ENCODE peak calls at places on chromosome 21, in four cellular contexts. One of them, this sample, is unnamed.

GRCh38 chr21:30718239-30718909 is at the start of gene KRTAP21-3:
- DNase-seq in K562: no peak
- DNase-seq in H1: no peak
- DNase-seq in HCT116: peak
- DNase-seq in this sample: no peak

GRCh38 chr21:16678479-16678878 is 834.4 kb upstream of the CXADR start:
- DNase-seq in K562: no peak
- DNase-seq in HCT116: no peak
- DNase-seq in H1: no peak
- DNase-seq in this sample: no peak

GRCh38 chr21:39182016-39182415 is 1.2 kb downstream of the PSMG1 start:
- DNase-seq in HCT116: no peak
- DNase-seq in H1: no peak
- DNase-seq in K562: no peak
- DNase-seq in this sample: no peak

GRCh38 chr21:39533545-39534226 is 79.1 kb upstream of the B3GALT5 start:
- DNase-seq in K562: no peak
- DNase-seq in H1: no peak
- DNase-seq in HCT116: no peak
- DNase-seq in this sample: no peak

GRCh38 chr21:44327603-44327974 is 11.6 kb downstream of the CFAP410 start:
- DNase-seq in K562: no peak
- DNase-seq in HCT116: no peak
- DNase-seq in H1: no peak
- DNase-seq in this sample: no peak

GRCh38 chr21:25638634-25639166 is 358 bp upstream of the JAM2 start:
- DNase-seq in HCT116: no peak
- DNase-seq in H1: no peak
- DNase-seq in K562: no peak
- DNase-seq in this sample: no peak

GRCh38 chr21:44710294-44710665 is 1.1 kb downstream of the TSPEAR start:
- DNase-seq in HCT116: no peak
- DNase-seq in K562: no peak
- DNase-seq in H1: no peak
- DNase-seq in this sample: peak

GRCh38 chr21:45012661-45013270 is 61.6 kb upstream of the ADARB1 start:
- DNase-seq in K562: no peak
- DNase-seq in H1: peak
- DNase-seq in HCT116: peak
- DNase-seq in this sample: no peak

GRCh38 chr21:43734131-43734634 is 15.3 kb downstream of the PDXK start:
- DNase-seq in HCT116: no peak
- DNase-seq in H1: no peak
- DNase-seq in K562: no peak
- DNase-seq in this sample: no peak

GRCh38 chr21:15617968-15618367 is 111.8 kb upstream of the USP25 start:
- DNase-seq in HCT116: no peak
- DNase-seq in K562: no peak
- DNase-seq in H1: no peak
- DNase-seq in this sample: peak

GRCh38 chr21:27795418-27795817 is 828.5 kb upstream of the ADAMTS5 start:
- DNase-seq in HCT116: no peak
- DNase-seq in H1: no peak
- DNase-seq in K562: no peak
- DNase-seq in this sample: no peak

GRCh38 chr21:36980280-36981048 is 14.0 kb upstream of the HLCS start:
- DNase-seq in H1: no peak
- DNase-seq in K562: no peak
- DNase-seq in HCT116: no peak
- DNase-seq in this sample: peak

GRCh38 chr21:44618504-44618903 is 6.6 kb downstream of the KRTAP10-8 start:
- DNase-seq in H1: no peak
- DNase-seq in HCT116: peak
- DNase-seq in K562: no peak
- DNase-seq in this sample: no peak

GRCh38 chr21:23804866-23805265 is 1802.4 kb downstream of the MRPL39 start:
- DNase-seq in K562: no peak
- DNase-seq in HCT116: no peak
- DNase-seq in H1: no peak
- DNase-seq in this sample: no peak

GRCh38 chr21:39029086-39029772 is 154.0 kb downstream of the PSMG1 start:
- DNase-seq in HCT116: no peak
- DNase-seq in K562: no peak
- DNase-seq in H1: no peak
- DNase-seq in this sample: peak

GRCh38 chr21:16070207-16070651 is 340.4 kb downstream of the USP25 start:
- DNase-seq in H1: no peak
- DNase-seq in K562: no peak
- DNase-seq in HCT116: no peak
- DNase-seq in this sample: peak

GRCh38 chr21:44496196-44496899 is 41.0 kb downstream of the LRRC3 start:
- DNase-seq in K562: no peak
- DNase-seq in H1: no peak
- DNase-seq in HCT116: no peak
- DNase-seq in this sample: no peak

GRCh38 chr21:42640486-42640885 is 12.9 kb upstream of the PDE9A start:
- DNase-seq in HCT116: no peak
- DNase-seq in H1: no peak
- DNase-seq in K562: no peak
- DNase-seq in this sample: no peak

GRCh38 chr21:26116456-26117011 is 54.0 kb downstream of the APP start:
- DNase-seq in K562: no peak
- DNase-seq in HCT116: no peak
- DNase-seq in H1: no peak
- DNase-seq in this sample: peak

GRCh38 chr21:42523211-42523610 is 9.6 kb downstream of the SLC37A1 start:
- DNase-seq in HCT116: no peak
- DNase-seq in K562: no peak
- DNase-seq in H1: no peak
- DNase-seq in this sample: no peak

GRCh38 chr21:14600569-14601308 is 54.6 kb upstream of the SAMSN1 start:
- DNase-seq in H1: no peak
- DNase-seq in HCT116: no peak
- DNase-seq in K562: no peak
- DNase-seq in this sample: no peak
- TF ChIP-seq JUND in H1: no peak
- TF ChIP-seq JUND in HCT116: no peak
- TF ChIP-seq JUND in K562: peak
- TF ChIP-seq JUND in this sample: no peak

GRCh38 chr21:32371913-32372314 is 20.9 kb downstream of the URB1 start:
- DNase-seq in HCT116: no peak
- DNase-seq in K562: no peak
- DNase-seq in H1: no peak
- DNase-seq in this sample: no peak
- TF ChIP-seq JUND in HCT116: no peak
- TF ChIP-seq JUND in K562: no peak
- TF ChIP-seq JUND in H1: no peak
- TF ChIP-seq JUND in this sample: no peak

GRCh38 chr21:46118305-46118870 is 20.5 kb downstream of the COL6A2 start:
- DNase-seq in HCT116: no peak
- DNase-seq in H1: no peak
- DNase-seq in K562: no peak
- DNase-seq in this sample: peak

GRCh38 chr21:46116189-46116845 is 18.4 kb downstream of the COL6A2 start:
- DNase-seq in H1: no peak
- DNase-seq in K562: no peak
- DNase-seq in HCT116: no peak
- DNase-seq in this sample: peak

GRCh38 chr21:46116846-46117585 is 19.1 kb downstream of the COL6A2 start:
- DNase-seq in HCT116: no peak
- DNase-seq in H1: no peak
- DNase-seq in K562: no peak
- DNase-seq in this sample: peak

GRCh38 chr21:46118871-46119564 is 21.1 kb downstream of the COL6A2 start:
- DNase-seq in H1: no peak
- DNase-seq in K562: no peak
- DNase-seq in HCT116: no peak
- DNase-seq in this sample: peak

GRCh38 chr21:46117586-46118304 is 19.8 kb downstream of the COL6A2 start:
- DNase-seq in HCT116: no peak
- DNase-seq in K562: no peak
- DNase-seq in H1: no peak
- DNase-seq in this sample: peak
- TF ChIP-seq JUND in HCT116: no peak
- TF ChIP-seq JUND in K562: no peak
- TF ChIP-seq JUND in H1: no peak
- TF ChIP-seq JUND in this sample: no peak

DNA sequence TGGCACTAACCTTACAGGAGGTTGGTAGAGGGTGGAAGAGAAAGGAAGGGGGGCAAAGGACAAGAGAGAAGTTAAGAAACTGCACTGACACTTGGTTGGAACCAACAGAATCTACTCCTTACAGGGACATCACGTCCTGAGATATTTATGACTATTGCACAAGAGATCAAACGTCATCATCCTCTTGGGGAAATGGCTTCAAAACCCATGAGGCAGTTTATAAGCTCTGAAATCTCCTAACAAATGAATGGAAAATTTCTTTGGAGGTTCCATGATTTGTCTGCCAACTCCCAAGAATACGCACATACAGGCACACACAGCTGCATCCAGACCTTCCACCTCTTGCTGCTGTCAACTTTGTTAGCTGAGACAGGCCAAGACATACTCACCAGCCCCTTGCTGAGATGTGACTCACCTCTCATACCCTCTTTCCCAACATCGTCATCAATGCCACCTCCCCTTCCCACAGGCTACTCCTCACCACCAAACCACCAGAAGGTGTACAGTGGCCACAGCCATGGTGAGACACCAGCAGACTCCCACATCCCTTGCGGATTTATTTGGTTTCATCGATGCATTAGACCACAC is 135.5 kb downstream of the SETD4 start:
- DNase-seq in K562: peak
- DNase-seq in H1: no peak
- DNase-seq in HCT116: no peak
- DNase-seq in this sample: no peak
- TF ChIP-seq JUND in K562: no peak
- TF ChIP-seq JUND in H1: no peak
- TF ChIP-seq JUND in HCT116: no peak
- TF ChIP-seq JUND in this sample: no peak